ENCODE peak calls at places on chromosomes 13 and 19, in five cellular contexts. E, Q, Z, P and R are unnamed samples.

GRCh38 chr19:3932931-3933810 is at the start of gene NMRK2:
- DNase-seq in Z (no peak), Q (no peak), E (no peak), P (no peak), R (no peak)

GRCh38 chr19:7975037-7975436 is 30.4 kb downstream of the ELAVL1 start:
- DNase-seq in Q (no peak), Z (peak), E (no peak), P (no peak), R (no peak)

GRCh38 chr13:35531551-35531950 is 55.1 kb upstream of the MAB21L1 start:
- DNase-seq in Q (no peak), E (no peak), Z (no peak), P (no peak), R (no peak)

GRCh38 chr19:4337906-4338440 is 654 bp downstream of the STAP2 start:
- DNase-seq in E (no peak), P (no peak), Z (no peak), Q (no peak), R (no peak)

GRCh38 chr19:5170329-5170745 is 170.3 kb downstream of the PTPRS start:
- DNase-seq in Q (no peak), E (peak), Z (no peak), P (peak), R (no peak)

GRCh38 chr13:51292000-51292550 is 47.4 kb upstream of the SERPINE3 start:
- DNase-seq in E (no peak), P (no peak), Z (no peak), Q (no peak), R (no peak)

GRCh38 chr13:85093808-85094207 is 705.4 kb downstream of the SLITRK6 start:
- DNase-seq in Q (no peak), P (no peak), Z (no peak), E (peak), R (peak)

GRCh38 chr13:110702591-110703526 is 3.1 kb downstream of the CARS2 start:
- DNase-seq in Q (no peak), P (no peak), E (no peak), Z (no peak), R (no peak)

GRCh38 chr13:42526276-42526675 is 47.7 kb upstream of the TNFSF11 start:
- DNase-seq in E (no peak), P (no peak), Q (no peak), Z (no peak), R (no peak)

GRCh38 chr19:5624154-5624663 is 1.3 kb downstream of the SAFB start:
- DNase-seq in Q (no peak), E (no peak), P (peak), Z (no peak), R (no peak)

GRCh38 chr19:780935-781334 is 16.3 kb upstream of the PTBP1 start:
- DNase-seq in E (no peak), Q (no peak), Z (no peak), P (no peak), R (no peak)

GRCh38 chr19:17602872-17603552 is 47.6 kb downstream of the COLGALT1 start:
- DNase-seq in P (no peak), Z (no peak), Q (no peak), E (no peak), R (no peak)

GRCh38 chr13:110017379-110017778 is 231.0 kb upstream of the IRS2 start:
- DNase-seq in Z (no peak), Q (peak), E (no peak), P (no peak), R (peak)

GRCh38 chr19:19280561-19280960 is 7.5 kb upstream of the TM6SF2 start:
- DNase-seq in E (no peak), Q (no peak), Z (no peak), P (no peak), R (no peak)

GRCh38 chr13:97875911-97876310 is 77.6 kb upstream of the IPO5 start:
- DNase-seq in Z (no peak), P (no peak), E (no peak), Q (no peak), R (no peak)

GRCh38 chr19:51107406-51108065 is 673 bp downstream of the CTU1 start:
- DNase-seq in Z (no peak), Q (no peak), P (no peak), E (peak), R (no peak)

GRCh38 chr13:91722267-91722884 is 324.0 kb downstream of the GPC5 start:
- DNase-seq in P (no peak), Z (no peak), Q (peak), E (peak), R (no peak)

GRCh38 chr13:24153347-24153746 is 7.2 kb upstream of the SPATA13 start:
- DNase-seq in P (no peak), Z (no peak), Q (no peak), E (no peak), R (no peak)

GRCh38 chr19:10808937-10809655 is 26.9 kb downstream of the TMED1 start:
- DNase-seq in Q (no peak), P (peak), Z (no peak), E (no peak), R (no peak)